ENCODE peak calls at places on chromosomes 2 and 18, in nine cellular contexts. Q is H9; L is AG10803; K is HFFc6; F is EL; V is T-helper 2 cell; M is amygdala; C is HCEC 1CT; U is effector memory CD8-positive, alpha-beta T cell. B is an unnamed sample.
A peak's percentile ranks its signal among the peaks of the same experiment; 100 is the strongest.

GRCh38 chr18:35797961-35798360 is 174.5 kb upstream of the RMP24 start:
- DNase-seq in Q (no peak), L (no peak), K (no peak), F (no peak), V (no peak), M (no peak), C (no peak), U (no peak), B (no peak)

GRCh38 chr2:152028182-152028862 is 70.5 kb downstream of the CACNB4 start:
- DNase-seq in Q (no peak), L (no peak), K (no peak), F (no peak), V (no peak), M (no peak), C (peak; percentile 48), U (no peak), B (no peak)

GRCh38 chr18:37565138-37565984 is at the start of gene CELF4:
- DNase-seq in Q (no peak), L (no peak), K (no peak), F (no peak), V (no peak), M (peak; percentile 41), C (no peak), U (no peak), B (peak; percentile 8)

GRCh38 chr2:144414324-144414845 is 105.5 kb downstream of the ZEB2 start:
- DNase-seq in Q (no peak), L (peak; percentile 97), K (peak; percentile 79), F (peak; percentile 84), V (no peak), M (no peak), C (peak; percentile 98), U (no peak), B (peak; percentile 60)

GRCh38 chr2:48109491-48110204 is 203.3 kb upstream of the FBXO11 start:
- DNase-seq in Q (no peak), L (no peak), K (no peak), F (no peak), V (no peak), M (no peak), C (no peak), U (no peak), B (no peak)

GRCh38 chr2:26752636-26753035 is 11.4 kb upstream of the SLC35F6 start:
- DNase-seq in Q (no peak), L (peak; percentile 30), K (no peak), F (no peak), V (no peak), M (no peak), C (no peak), U (no peak), B (no peak)

GRCh38 chr2:71889991-71890684 is 257.5 kb downstream of the CYP26B1 start:
- DNase-seq in Q (no peak), L (peak; percentile 98), K (peak; percentile 77), F (peak; percentile 80), V (no peak), M (no peak), C (peak; percentile 61), U (no peak), B (no peak)

GRCh38 chr18:38576915-38577314 is 1011.3 kb upstream of the CELF4 start:
- DNase-seq in Q (no peak), L (no peak), K (no peak), F (no peak), V (peak; percentile 15), M (no peak), C (no peak), U (no peak), B (no peak)

GRCh38 chr2:19409001-19409400 is 50.6 kb upstream of the OSR1 start:
- DNase-seq in Q (no peak), L (peak; percentile 40), K (no peak), F (peak; percentile 38), V (no peak), M (no peak), C (no peak), U (no peak), B (no peak)

GRCh38 chr2:152122161-152122560 is 23.3 kb upstream of the CACNB4 start:
- DNase-seq in Q (no peak), L (no peak), K (no peak), F (no peak), V (no peak), M (no peak), C (no peak), U (no peak), B (no peak)

GRCh38 chr18:68498185-68498584 is 216.7 kb downstream of the TMX3 start:
- DNase-seq in Q (no peak), L (no peak), K (no peak), F (no peak), V (no peak), M (no peak), C (no peak), U (no peak), B (no peak)

GRCh38 chr2:173991857-173992588 is 26.9 kb upstream of the SP3 start:
- DNase-seq in Q (no peak), L (peak; percentile 77), K (peak; percentile 29), F (no peak), V (no peak), M (no peak), C (no peak), U (no peak), B (no peak)

GRCh38 chr18:55314031-55314430 is 274.0 kb downstream of the TCF4 start:
- DNase-seq in Q (no peak), L (no peak), K (no peak), F (no peak), V (no peak), M (no peak), C (no peak), U (no peak), B (no peak)

GRCh38 chr2:29528891-29529520 is 392.4 kb downstream of the ALK start:
- DNase-seq in Q (no peak), L (peak; percentile 64), K (peak; percentile 81), F (peak; percentile 71), V (no peak), M (peak; percentile 3), C (peak; percentile 89), U (no peak), B (peak; percentile 20)

GRCh38 chr18:54983041-54983686 is 23.9 kb upstream of the CCDC68 start:
- DNase-seq in Q (no peak), L (peak; percentile 61), K (peak; percentile 66), F (peak; percentile 68), V (no peak), M (no peak), C (peak; percentile 76), U (no peak), B (peak; percentile 53)

GRCh38 chr2:45220227-45220626 is 211.0 kb upstream of the SIX2 start:
- DNase-seq in Q (no peak), L (peak; percentile 5), K (no peak), F (no peak), V (no peak), M (no peak), C (no peak), U (no peak), B (peak; percentile 40)

GRCh38 chr18:80238651-80239260 is 8.6 kb downstream of the PARD6G start:
- DNase-seq in Q (no peak), L (no peak), K (no peak), F (no peak), V (no peak), M (no peak), C (no peak), U (no peak), B (no peak)

GRCh38 chr18:62018761-62019041 is 125.9 kb upstream of the RNF152 start:
- DNase-seq in Q (no peak), L (peak; percentile 31), K (no peak), F (no peak), V (no peak), M (no peak), C (no peak), U (no peak), B (no peak)

GRCh38 chr2:189260361-189260761 is 80.8 kb upstream of the COL5A2 start:
- DNase-seq in Q (no peak), L (peak; percentile 52), K (no peak), F (peak; percentile 59), V (no peak), M (no peak), C (peak; percentile 77), U (no peak), B (no peak)

GRCh38 chr2:61288070-61288841 is 126.3 kb downstream of the C2orf74 start:
- DNase-seq in Q (no peak), L (peak; percentile 22), K (no peak), F (no peak), V (no peak), M (no peak), C (no peak), U (no peak), B (no peak)

GRCh38 chr18:6960656-6961055 is 156.9 kb downstream of the LAMA1 start:
- DNase-seq in Q (no peak), L (peak; percentile 26), K (no peak), F (peak; percentile 91), V (no peak), M (no peak), C (peak; percentile 59), U (no peak), B (peak; percentile 32)

GRCh38 chr2:11697103-11697871 is 27.3 kb upstream of the NTSR2 start:
- DNase-seq in Q (no peak), L (peak; percentile 72), K (peak; percentile 90), F (peak; percentile 97), V (no peak), M (peak; percentile 27), C (peak; percentile 86), U (no peak), B (peak; percentile 92)

GRCh38 chr2:238846503-238847431 is 1.1 kb upstream of the TWIST2 start:
- DNase-seq in Q (peak; percentile 55), L (peak; percentile 49), K (no peak), F (peak; percentile 59), V (no peak), M (no peak), C (peak; percentile 36), U (no peak), B (no peak)

GRCh38 chr18:79786781-79787526 is 10.8 kb upstream of the KCNG2 start:
- DNase-seq in Q (no peak), L (peak; percentile 81), K (no peak), F (peak; percentile 67), V (no peak), M (no peak), C (peak; percentile 51), U (no peak), B (no peak)

GRCh38 chr18:22223263-22223960 is 54.0 kb downstream of the GATA6 start:
- DNase-seq in Q (peak; percentile 62), L (peak; percentile 73), K (peak; percentile 82), F (peak; percentile 97), V (no peak), M (no peak), C (peak; percentile 70), U (no peak), B (peak; percentile 98)

GRCh38 chr18:46013484-46014189 is 46.5 kb upstream of the EPG5 start:
- DNase-seq in Q (no peak), L (no peak), K (no peak), F (no peak), V (no peak), M (no peak), C (no peak), U (no peak), B (no peak)

GRCh38 chr2:122481244-122481622 is 725.8 kb downstream of the TSN start:
- DNase-seq in Q (no peak), L (no peak), K (no peak), F (no peak), V (no peak), M (no peak), C (no peak), U (no peak), B (no peak)

GRCh38 chr2:54422072-54422581 is 34.0 kb upstream of the SPTBN1 start:
- DNase-seq in Q (no peak), L (no peak), K (no peak), F (no peak), V (peak; percentile 49), M (no peak), C (no peak), U (peak; percentile 39), B (no peak)